ENCODE peak calls at places on chromosomes 4 and X, in six cellular contexts. One of them, this sample, is unnamed.
A peak's percentile ranks its signal among the peaks of the same experiment; 100 is the strongest.

GRCh38 chrX:71542411-71542810 is 9.5 kb downstream of the OGT start:
- DNase-seq in left lung: no peak
- DNase-seq in body of pancreas: no peak
- DNase-seq in mesothelial cell of epicardium: no peak
- DNase-seq in A549: no peak
- DNase-seq in astrocyte of the spinal cord: peak; percentile 29
- DNase-seq in this sample: no peak

GRCh38 chrX:102651242-102651967 is at the start of gene GPRASP1:
- DNase-seq in left lung: peak; percentile 48
- DNase-seq in body of pancreas: peak; percentile 46
- DNase-seq in mesothelial cell of epicardium: peak; percentile 50
- DNase-seq in A549: no peak
- DNase-seq in astrocyte of the spinal cord: peak; percentile 20
- DNase-seq in this sample: peak; percentile 48

GRCh38 chrX:82541822-82542221 is 966.3 kb upstream of the POU3F4 start:
- DNase-seq in left lung: no peak
- DNase-seq in body of pancreas: no peak
- DNase-seq in mesothelial cell of epicardium: no peak
- DNase-seq in A549: no peak
- DNase-seq in astrocyte of the spinal cord: no peak
- DNase-seq in this sample: no peak

GRCh38 chrX:80841259-80841658 is 31.6 kb upstream of the BRWD3 start:
- DNase-seq in left lung: no peak
- DNase-seq in body of pancreas: no peak
- DNase-seq in mesothelial cell of epicardium: no peak
- DNase-seq in A549: no peak
- DNase-seq in astrocyte of the spinal cord: no peak
- DNase-seq in this sample: no peak

GRCh38 chr4:107317596-107317995 is 281.5 kb upstream of the DKK2 start:
- DNase-seq in left lung: no peak
- DNase-seq in body of pancreas: no peak
- DNase-seq in mesothelial cell of epicardium: no peak
- DNase-seq in A549: no peak
- DNase-seq in astrocyte of the spinal cord: no peak
- DNase-seq in this sample: no peak

GRCh38 chr4:8274772-8275241 is 5.3 kb downstream of the HTRA3 start:
- DNase-seq in left lung: peak; percentile 73
- DNase-seq in body of pancreas: peak; percentile 55
- DNase-seq in mesothelial cell of epicardium: peak; percentile 81
- DNase-seq in A549: no peak
- DNase-seq in astrocyte of the spinal cord: peak; percentile 93
- DNase-seq in this sample: no peak

GRCh38 chrX:48896611-48897011 is 957 bp downstream of the TIMM17B start:
- DNase-seq in left lung: no peak
- DNase-seq in body of pancreas: no peak
- DNase-seq in mesothelial cell of epicardium: no peak
- DNase-seq in A549: no peak
- DNase-seq in astrocyte of the spinal cord: no peak
- DNase-seq in this sample: no peak

GRCh38 chr4:183345261-183345660 is 23.0 kb upstream of the CLDN24 start:
- DNase-seq in left lung: no peak
- DNase-seq in body of pancreas: no peak
- DNase-seq in mesothelial cell of epicardium: no peak
- DNase-seq in A549: no peak
- DNase-seq in astrocyte of the spinal cord: no peak
- DNase-seq in this sample: no peak

GRCh38 chrX:74063426-74064155 is 240.4 kb upstream of the ZCCHC13 start:
- DNase-seq in left lung: no peak
- DNase-seq in body of pancreas: no peak
- DNase-seq in mesothelial cell of epicardium: no peak
- DNase-seq in A549: no peak
- DNase-seq in astrocyte of the spinal cord: no peak
- DNase-seq in this sample: no peak

GRCh38 chr4:182895791-182896292 is 21.3 kb downstream of the DCTD start:
- DNase-seq in left lung: no peak
- DNase-seq in body of pancreas: peak; percentile 74
- DNase-seq in mesothelial cell of epicardium: no peak
- DNase-seq in A549: no peak
- DNase-seq in astrocyte of the spinal cord: no peak
- DNase-seq in this sample: no peak

GRCh38 chr4:118981171-118981838 is 92.7 kb downstream of the SYNPO2 start:
- DNase-seq in left lung: no peak
- DNase-seq in body of pancreas: no peak
- DNase-seq in mesothelial cell of epicardium: no peak
- DNase-seq in A549: no peak
- DNase-seq in astrocyte of the spinal cord: no peak
- DNase-seq in this sample: no peak

GRCh38 chr4:4860803-4861591 is 1.5 kb downstream of the MSX1 start:
- DNase-seq in left lung: no peak
- DNase-seq in body of pancreas: no peak
- DNase-seq in mesothelial cell of epicardium: no peak
- DNase-seq in A549: no peak
- DNase-seq in astrocyte of the spinal cord: peak; percentile 37
- DNase-seq in this sample: no peak

GRCh38 chr4:10093801-10094552 is 22.6 kb downstream of the WDR1 start:
- DNase-seq in left lung: no peak
- DNase-seq in body of pancreas: no peak
- DNase-seq in mesothelial cell of epicardium: no peak
- DNase-seq in A549: no peak
- DNase-seq in astrocyte of the spinal cord: peak; percentile 98
- DNase-seq in this sample: no peak

GRCh38 chrX:48918303-48918643 is 551 bp downstream of the PIM2 start:
- DNase-seq in left lung: no peak
- DNase-seq in body of pancreas: no peak
- DNase-seq in mesothelial cell of epicardium: no peak
- DNase-seq in A549: no peak
- DNase-seq in astrocyte of the spinal cord: no peak
- DNase-seq in this sample: no peak

GRCh38 chrX:140501321-140501720 is 3.5 kb downstream of the SOX3 start:
- DNase-seq in left lung: no peak
- DNase-seq in body of pancreas: no peak
- DNase-seq in mesothelial cell of epicardium: no peak
- DNase-seq in A549: no peak
- DNase-seq in astrocyte of the spinal cord: no peak
- DNase-seq in this sample: no peak

GRCh38 chrX:65488496-65488895 is 46.1 kb downstream of the LAS1L start:
- DNase-seq in left lung: no peak
- DNase-seq in body of pancreas: no peak
- DNase-seq in mesothelial cell of epicardium: no peak
- DNase-seq in A549: no peak
- DNase-seq in astrocyte of the spinal cord: no peak
- DNase-seq in this sample: no peak

GRCh38 chrX:110992611-110993010 is 103.4 kb upstream of the PAK3 start:
- DNase-seq in left lung: no peak
- DNase-seq in body of pancreas: peak; percentile 40
- DNase-seq in mesothelial cell of epicardium: peak; percentile 41
- DNase-seq in A549: peak; percentile 10
- DNase-seq in astrocyte of the spinal cord: peak; percentile 27
- DNase-seq in this sample: no peak

GRCh38 chr4:109588176-109588575 is 28.1 kb downstream of the MCUB start:
- DNase-seq in left lung: no peak
- DNase-seq in body of pancreas: no peak
- DNase-seq in mesothelial cell of epicardium: no peak
- DNase-seq in A549: no peak
- DNase-seq in astrocyte of the spinal cord: no peak
- DNase-seq in this sample: no peak

GRCh38 chrX:71175531-71175930 is 30.9 kb downstream of the NLGN3 start:
- DNase-seq in left lung: no peak
- DNase-seq in body of pancreas: no peak
- DNase-seq in mesothelial cell of epicardium: no peak
- DNase-seq in A549: no peak
- DNase-seq in astrocyte of the spinal cord: no peak
- DNase-seq in this sample: no peak

GRCh38 chr4:183249854-183250253 is 70.2 kb downstream of the CLDN22 start:
- DNase-seq in left lung: no peak
- DNase-seq in body of pancreas: peak; percentile 46
- DNase-seq in mesothelial cell of epicardium: no peak
- DNase-seq in A549: peak; percentile 11
- DNase-seq in astrocyte of the spinal cord: peak; percentile 48
- DNase-seq in this sample: no peak

GRCh38 chr4:52912608-52913007 is 50.5 kb downstream of the RASL11B start:
- DNase-seq in left lung: no peak
- DNase-seq in body of pancreas: no peak
- DNase-seq in mesothelial cell of epicardium: no peak
- DNase-seq in A549: no peak
- DNase-seq in astrocyte of the spinal cord: peak; percentile 32
- DNase-seq in this sample: no peak

GRCh38 chr4:998096-998691 is 5.0 kb upstream of the SLC26A1 start:
- DNase-seq in left lung: no peak
- DNase-seq in body of pancreas: peak; percentile 21
- DNase-seq in mesothelial cell of epicardium: no peak
- DNase-seq in A549: no peak
- DNase-seq in astrocyte of the spinal cord: no peak
- DNase-seq in this sample: no peak

GRCh38 chrX:136880003-136880451 is 498 bp downstream of the RBMX start:
- DNase-seq in left lung: peak; percentile 36
- DNase-seq in body of pancreas: peak; percentile 24
- DNase-seq in mesothelial cell of epicardium: peak; percentile 42
- DNase-seq in A549: peak; percentile 22
- DNase-seq in astrocyte of the spinal cord: no peak
- DNase-seq in this sample: no peak

GRCh38 chr4:55075823-55076418 is 49.5 kb downstream of the KDR start:
- DNase-seq in left lung: no peak
- DNase-seq in body of pancreas: no peak
- DNase-seq in mesothelial cell of epicardium: no peak
- DNase-seq in A549: no peak
- DNase-seq in astrocyte of the spinal cord: peak; percentile 50
- DNase-seq in this sample: no peak

GRCh38 chr4:128347930-128348660 is 60.5 kb upstream of the PGRMC2 start:
- DNase-seq in left lung: no peak
- DNase-seq in body of pancreas: no peak
- DNase-seq in mesothelial cell of epicardium: no peak
- DNase-seq in A549: no peak
- DNase-seq in astrocyte of the spinal cord: no peak
- DNase-seq in this sample: no peak

GRCh38 chr4:144627663-144628076 is 18.3 kb upstream of the HHIP start:
- DNase-seq in left lung: no peak
- DNase-seq in body of pancreas: no peak
- DNase-seq in mesothelial cell of epicardium: no peak
- DNase-seq in A549: no peak
- DNase-seq in astrocyte of the spinal cord: peak; percentile 40
- DNase-seq in this sample: no peak

GRCh38 chrX:47644557-47645091 is 5.7 kb downstream of the ELK1 start:
- DNase-seq in left lung: no peak
- DNase-seq in body of pancreas: no peak
- DNase-seq in mesothelial cell of epicardium: no peak
- DNase-seq in A549: peak; percentile 57
- DNase-seq in astrocyte of the spinal cord: no peak
- DNase-seq in this sample: no peak

DNA sequence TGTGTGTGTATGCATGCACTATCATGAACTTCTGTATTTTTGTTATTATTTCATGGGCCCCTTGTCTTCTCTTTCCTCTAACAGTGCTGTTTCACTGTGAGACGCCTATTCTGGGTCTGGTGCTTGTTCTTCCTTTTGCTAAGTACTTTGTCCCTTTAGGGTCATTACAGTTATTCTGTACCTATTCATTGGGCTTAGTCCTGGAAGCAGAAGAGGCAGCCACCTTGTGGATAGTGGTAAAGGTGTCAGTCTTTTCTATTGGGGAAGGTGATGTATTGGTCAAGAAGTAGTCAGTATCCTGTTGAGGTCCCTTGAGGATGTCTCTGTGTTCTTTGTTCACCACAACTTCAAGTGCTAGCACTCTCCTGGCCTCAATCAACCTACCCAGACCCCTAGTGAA is 593.7 kb downstream of the SPRY1 start:
- DNase-seq in left lung: no peak
- DNase-seq in body of pancreas: no peak
- DNase-seq in mesothelial cell of epicardium: no peak
- DNase-seq in A549: no peak
- DNase-seq in astrocyte of the spinal cord: no peak
- DNase-seq in this sample: no peak
- TF ChIP-seq CTCF in left lung: no peak
- TF ChIP-seq CTCF in body of pancreas: no peak
- TF ChIP-seq CTCF in mesothelial cell of epicardium: no peak
- TF ChIP-seq CTCF in A549: no peak
- TF ChIP-seq CTCF in astrocyte of the spinal cord: no peak
- TF ChIP-seq CTCF in this sample: no peak

GRCh38 chr4:111136438-111136837 is 513.6 kb upstream of the PITX2 start:
- DNase-seq in left lung: no peak
- DNase-seq in body of pancreas: no peak
- DNase-seq in mesothelial cell of epicardium: no peak
- DNase-seq in A549: no peak
- DNase-seq in astrocyte of the spinal cord: peak; percentile 38
- DNase-seq in this sample: no peak
- TF ChIP-seq CTCF in left lung: no peak
- TF ChIP-seq CTCF in body of pancreas: no peak
- TF ChIP-seq CTCF in mesothelial cell of epicardium: no peak
- TF ChIP-seq CTCF in A549: no peak
- TF ChIP-seq CTCF in astrocyte of the spinal cord: peak; percentile 26
- TF ChIP-seq CTCF in this sample: no peak

DNA sequence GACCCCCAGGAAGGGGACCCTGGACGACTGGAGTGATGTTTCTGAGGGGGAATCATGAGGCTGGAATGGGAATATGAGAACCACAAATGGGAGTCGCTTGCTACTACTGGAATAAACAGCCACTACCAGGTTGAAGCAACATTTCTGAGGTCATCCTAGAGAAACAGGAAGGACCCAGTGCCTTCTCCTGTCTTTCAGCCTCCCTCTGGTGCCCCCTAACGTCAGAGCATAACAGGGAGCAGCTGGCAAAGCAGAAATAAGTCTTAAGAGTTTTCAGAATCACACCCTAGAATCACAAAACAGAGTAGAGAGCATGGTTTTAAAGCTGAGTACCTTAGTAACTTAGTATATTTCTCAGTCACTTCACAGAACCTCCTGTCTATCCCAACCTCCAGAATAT is 347.8 kb upstream of the PITX2 start:
- DNase-seq in left lung: no peak
- DNase-seq in body of pancreas: peak; percentile 12
- DNase-seq in mesothelial cell of epicardium: no peak
- DNase-seq in A549: peak; percentile 4
- DNase-seq in astrocyte of the spinal cord: peak; percentile 28
- DNase-seq in this sample: no peak
- TF ChIP-seq CTCF in left lung: no peak
- TF ChIP-seq CTCF in body of pancreas: peak; percentile 39
- TF ChIP-seq CTCF in mesothelial cell of epicardium: no peak
- TF ChIP-seq CTCF in A549: peak; percentile 15
- TF ChIP-seq CTCF in astrocyte of the spinal cord: peak; percentile 60
- TF ChIP-seq CTCF in this sample: no peak

GRCh38 chrX:3520458-3520857 is 174.0 kb upstream of the MXRA5 start:
- DNase-seq in left lung: no peak
- DNase-seq in body of pancreas: no peak
- DNase-seq in mesothelial cell of epicardium: no peak
- DNase-seq in A549: no peak
- DNase-seq in astrocyte of the spinal cord: no peak
- DNase-seq in this sample: no peak

GRCh38 chrX:3526084-3526483 is 179.6 kb upstream of the MXRA5 start:
- DNase-seq in left lung: no peak
- DNase-seq in body of pancreas: no peak
- DNase-seq in mesothelial cell of epicardium: no peak
- DNase-seq in A549: no peak
- DNase-seq in astrocyte of the spinal cord: peak; percentile 13
- DNase-seq in this sample: no peak

GRCh38 chrX:3518870-3519269 is 172.4 kb upstream of the MXRA5 start:
- DNase-seq in left lung: peak; percentile 34
- DNase-seq in body of pancreas: no peak
- DNase-seq in mesothelial cell of epicardium: no peak
- DNase-seq in A549: peak; percentile 31
- DNase-seq in astrocyte of the spinal cord: peak; percentile 89
- DNase-seq in this sample: no peak

GRCh38 chrX:3520987-3521875 is 174.8 kb upstream of the MXRA5 start:
- DNase-seq in left lung: no peak
- DNase-seq in body of pancreas: no peak
- DNase-seq in mesothelial cell of epicardium: no peak
- DNase-seq in A549: no peak
- DNase-seq in astrocyte of the spinal cord: peak; percentile 37
- DNase-seq in this sample: no peak

GRCh38 chrX:3522016-3522690 is 175.7 kb upstream of the MXRA5 start:
- DNase-seq in left lung: no peak
- DNase-seq in body of pancreas: no peak
- DNase-seq in mesothelial cell of epicardium: no peak
- DNase-seq in A549: no peak
- DNase-seq in astrocyte of the spinal cord: peak; percentile 46
- DNase-seq in this sample: no peak
- TF ChIP-seq CTCF in left lung: no peak
- TF ChIP-seq CTCF in body of pancreas: no peak
- TF ChIP-seq CTCF in mesothelial cell of epicardium: no peak
- TF ChIP-seq CTCF in A549: no peak
- TF ChIP-seq CTCF in astrocyte of the spinal cord: no peak
- TF ChIP-seq CTCF in this sample: no peak

This sample was measured in natural killer cell.